ENCODE peak calls at places on chromosomes 4 and X, in four cellular contexts. L is mesendoderm; V is activated T-helper 1 cell treated with anti-CD3 and anti-CD28 coated beads, Interleukin-2, amount 50 U/mL, for 16 hours; C is mesothelial cell of epicardium. T is an unnamed sample.

GRCh38 chr4:102493794-102494193 is 7.4 kb upstream of the NFKB1 start:
- DNase-seq in L (no peak), V (no peak), C (no peak), T (no peak)

GRCh38 chr4:94171616-94172015 is 36.0 kb upstream of the SMARCAD1 start:
- DNase-seq in L (no peak), V (no peak), C (no peak), T (no peak)

GRCh38 chrX:40213092-40213491 is 115.3 kb upstream of the BCOR start:
- DNase-seq in L (no peak), V (no peak), C (no peak), T (no peak)

GRCh38 chr4:56821394-56822263 is at the start of gene SPINK2:
- DNase-seq in L (peak; percentile 88), V (peak; percentile 47), C (peak; percentile 58), T (peak; percentile 28)

GRCh38 chr4:184536070-184536880 is 61.9 kb upstream of the IRF2 start:
- DNase-seq in L (peak; percentile 41), V (no peak), C (no peak), T (no peak)

GRCh38 chr4:38676986-38677385 is 13.0 kb downstream of the KLF3 start:
- DNase-seq in L (no peak), V (no peak), C (no peak), T (no peak)

GRCh38 chr4:11293866-11294265 is 134.8 kb downstream of the HS3ST1 start:
- DNase-seq in L (no peak), V (no peak), C (no peak), T (no peak)

GRCh38 chrX:79259073-79259689 is 108.0 kb downstream of the ITM2A start:
- DNase-seq in L (no peak), V (no peak), C (no peak), T (peak; percentile 12)

GRCh38 chr4:39522068-39522467 is 5.2 kb downstream of the UGDH start:
- DNase-seq in L (no peak), V (no peak), C (no peak), T (no peak)

GRCh38 chrX:13699183-13699826 is 10.4 kb downstream of the RAB9A start:
- DNase-seq in L (no peak), V (no peak), C (no peak), T (no peak)

GRCh38 chr4:5206391-5206790 is 155.1 kb downstream of the STK32B start:
- DNase-seq in L (no peak), V (no peak), C (no peak), T (no peak)

GRCh38 chr4:156084312-156084811 is 130.7 kb upstream of the CTSO start:
- DNase-seq in L (no peak), V (no peak), C (no peak), T (no peak)

GRCh38 chrX:22134681-22135080 is 102.6 kb downstream of the PHEX start:
- DNase-seq in L (peak; percentile 33), V (no peak), C (no peak), T (no peak)

GRCh38 chr4:82555279-82555678 is 6.5 kb downstream of the TMEM150C start:
- DNase-seq in L (peak; percentile 44), V (no peak), C (no peak), T (no peak)

GRCh38 chr4:11546391-11547160 is 117.9 kb upstream of the HS3ST1 start:
- DNase-seq in L (no peak), V (no peak), C (no peak), T (no peak)

GRCh38 chr4:20995591-20995990 is 295.3 kb downstream of the PACRGL start:
- DNase-seq in L (no peak), V (no peak), C (no peak), T (no peak)

GRCh38 chr4:99447079-99447478 is 11.9 kb upstream of the ADH7 start:
- DNase-seq in L (peak; percentile 88), V (no peak), C (no peak), T (no peak)

GRCh38 chr4:56181140-56181950 is 205.9 kb downstream of the AASDH start:
- DNase-seq in L (peak; percentile 64), V (no peak), C (no peak), T (no peak)

GRCh38 chrX:3550160-3550765 is 163.2 kb downstream of the PRKX start:
- DNase-seq in L (peak; percentile 55), V (no peak), C (no peak), T (no peak)

GRCh38 chr4:71449878-71450277 is 111.1 kb downstream of the SLC4A4 start:
- DNase-seq in L (no peak), V (no peak), C (no peak), T (no peak)

GRCh38 chrX:53321943-53322497 is 40.6 kb upstream of the IQSEC2 start:
- DNase-seq in L (no peak), V (no peak), C (no peak), T (no peak)

GRCh38 chrX:105263171-105263570 is 42.7 kb upstream of the TEX13A start:
- DNase-seq in L (no peak), V (no peak), C (no peak), T (no peak)

GRCh38 chr4:6232836-6233785 is 32.8 kb upstream of the JAKMIP1 start:
- DNase-seq in L (no peak), V (no peak), C (peak; percentile 28), T (no peak)

GRCh38 chr4:156261230-156261629 is 307.6 kb upstream of the CTSO start:
- DNase-seq in L (no peak), V (no peak), C (no peak), T (no peak)

GRCh38 chrX:42748067-42748850 is 29.7 kb downstream of the PPP1R2C start:
- DNase-seq in L (peak; percentile 68), V (no peak), C (no peak), T (no peak)

GRCh38 chrX:40105791-40106676 is 8.3 kb upstream of the BCOR start:
- DNase-seq in L (peak; percentile 54), V (peak; percentile 44), C (peak; percentile 67), T (peak; percentile 61)